ENCODE peak calls at places on chromosomes 2 and 18, in seven cellular contexts. F is progenitor cell of endocrine pancreas, Z is NCI-H2081, B is HEK293T, W is ovary, J is NCI-H1105, E is hepatic stellate cell. R is an unnamed sample.

GRCh38 chr2:241813806-241814570 is 5.0 kb downstream of the NEU4 start:
- DNase-seq in W (no peak), J (no peak), Z (no peak), B (no peak), F (no peak), E (peak; percentile 18), R (no peak)

GRCh38 chr2:190802133-190802532 is 78.5 kb upstream of the GLS start:
- DNase-seq in E (no peak), F (no peak), Z (no peak), J (no peak), B (peak; percentile 22), W (no peak), R (no peak)

GRCh38 chr2:193584522-193584938 is 1389.8 kb upstream of the TMEFF2 start:
- DNase-seq in J (no peak), F (no peak), Z (peak; percentile 51), W (no peak), B (peak; percentile 42), E (no peak), R (peak; percentile 1)

GRCh38 chr18:68847219-68847860 is 49.5 kb downstream of the CCDC102B start:
- DNase-seq in F (no peak), W (no peak), E (no peak), Z (peak; percentile 26), J (peak; percentile 9), B (no peak), R (peak; percentile 2)

GRCh38 chr2:200189964-200190363 is 116.5 kb upstream of the SPATS2L start:
- DNase-seq in E (no peak), J (no peak), B (no peak), W (no peak), F (no peak), Z (no peak), R (no peak)

GRCh38 chr2:56531668-56532420 is 348.1 kb downstream of the CCDC85A start:
- DNase-seq in B (no peak), W (no peak), F (no peak), Z (no peak), E (no peak), J (no peak), R (no peak)

GRCh38 chr18:50454379-50455005 is 79.6 kb downstream of the SKA1 start:
- DNase-seq in E (no peak), W (no peak), J (no peak), Z (no peak), F (no peak), B (no peak), R (no peak)

GRCh38 chr2:130756041-130756720 is 841 bp downstream of the AMER3 start:
- DNase-seq in W (no peak), J (peak; percentile 54), Z (peak; percentile 35), B (peak; percentile 82), E (no peak), F (peak; percentile 69), R (no peak)

GRCh38 chr2:237471457-237472186 is 15.4 kb upstream of the MLPH start:
- DNase-seq in W (no peak), B (peak; percentile 14), Z (no peak), F (no peak), J (no peak), E (peak; percentile 85), R (no peak)

GRCh38 chr2:232777278-232777677 is 913 bp upstream of the KCNJ13 start:
- DNase-seq in W (no peak), B (no peak), J (no peak), Z (no peak), F (no peak), E (no peak), R (no peak)